ENCODE peak calls at places on chromosome 17, in seven cellular contexts. One of them, this sample, is unnamed.

GRCh38 chr17:7020894-7021664 is 1.8 kb upstream of the BCL6B start:
- DNase-seq in lower lobe of right lung: no peak
- DNase-seq in left ventricle myocardium inferior: no peak
- DNase-seq in ascending aorta: no peak
- DNase-seq in OCI-LY7: no peak
- DNase-seq in astrocyte: no peak
- DNase-seq in cardiac muscle cell: no peak
- DNase-seq in this sample: no peak

GRCh38 chr17:8532021-8532420 is 96.3 kb downstream of the NDEL1 start:
- DNase-seq in lower lobe of right lung: no peak
- DNase-seq in left ventricle myocardium inferior: no peak
- DNase-seq in ascending aorta: no peak
- DNase-seq in OCI-LY7: no peak
- DNase-seq in astrocyte: peak
- DNase-seq in cardiac muscle cell: peak
- DNase-seq in this sample: no peak

GRCh38 chr17:45231481-45232116 is 9.9 kb downstream of the FMNL1 start:
- DNase-seq in lower lobe of right lung: no peak
- DNase-seq in left ventricle myocardium inferior: no peak
- DNase-seq in ascending aorta: no peak
- DNase-seq in OCI-LY7: peak
- DNase-seq in astrocyte: no peak
- DNase-seq in cardiac muscle cell: no peak
- DNase-seq in this sample: no peak

GRCh38 chr17:1495265-1495664 is 2.8 kb upstream of the MYO1C start:
- DNase-seq in lower lobe of right lung: no peak
- DNase-seq in left ventricle myocardium inferior: peak
- DNase-seq in ascending aorta: peak
- DNase-seq in OCI-LY7: no peak
- DNase-seq in astrocyte: peak
- DNase-seq in cardiac muscle cell: no peak
- DNase-seq in this sample: no peak

GRCh38 chr17:9211133-9211765 is 189.9 kb downstream of the NTN1 start:
- DNase-seq in lower lobe of right lung: no peak
- DNase-seq in left ventricle myocardium inferior: no peak
- DNase-seq in ascending aorta: no peak
- DNase-seq in OCI-LY7: no peak
- DNase-seq in astrocyte: no peak
- DNase-seq in cardiac muscle cell: no peak
- DNase-seq in this sample: no peak

GRCh38 chr17:79937981-79938695 is 97.5 kb downstream of the TBC1D16 start:
- DNase-seq in lower lobe of right lung: no peak
- DNase-seq in left ventricle myocardium inferior: no peak
- DNase-seq in ascending aorta: no peak
- DNase-seq in OCI-LY7: no peak
- DNase-seq in astrocyte: no peak
- DNase-seq in cardiac muscle cell: peak
- DNase-seq in this sample: no peak

GRCh38 chr17:67520916-67521772 is 144.1 kb downstream of the PITPNC1 start:
- DNase-seq in lower lobe of right lung: no peak
- DNase-seq in left ventricle myocardium inferior: no peak
- DNase-seq in ascending aorta: no peak
- DNase-seq in OCI-LY7: no peak
- DNase-seq in astrocyte: no peak
- DNase-seq in cardiac muscle cell: no peak
- DNase-seq in this sample: no peak

GRCh38 chr17:37844158-37844976 is 79.8 kb upstream of the TBC1D3K start:
- DNase-seq in lower lobe of right lung: peak
- DNase-seq in left ventricle myocardium inferior: peak
- DNase-seq in ascending aorta: peak
- DNase-seq in OCI-LY7: peak
- DNase-seq in astrocyte: peak
- DNase-seq in cardiac muscle cell: peak
- DNase-seq in this sample: peak

GRCh38 chr17:3890082-3890892 is 2.6 kb downstream of the CAMKK1 start:
- DNase-seq in lower lobe of right lung: peak
- DNase-seq in left ventricle myocardium inferior: peak
- DNase-seq in ascending aorta: peak
- DNase-seq in OCI-LY7: no peak
- DNase-seq in astrocyte: peak
- DNase-seq in cardiac muscle cell: peak
- DNase-seq in this sample: peak

GRCh38 chr17:72376486-72377345 is 255.9 kb downstream of the SOX9 start:
- DNase-seq in lower lobe of right lung: no peak
- DNase-seq in left ventricle myocardium inferior: no peak
- DNase-seq in ascending aorta: no peak
- DNase-seq in OCI-LY7: no peak
- DNase-seq in astrocyte: no peak
- DNase-seq in cardiac muscle cell: no peak
- DNase-seq in this sample: no peak

GRCh38 chr17:27975146-27976011 is 67.1 kb upstream of the NLK start:
- DNase-seq in lower lobe of right lung: no peak
- DNase-seq in left ventricle myocardium inferior: no peak
- DNase-seq in ascending aorta: no peak
- DNase-seq in OCI-LY7: no peak
- DNase-seq in astrocyte: peak
- DNase-seq in cardiac muscle cell: peak
- DNase-seq in this sample: no peak

GRCh38 chr17:63649813-63650212 is 27.6 kb downstream of the MAP3K3 start:
- DNase-seq in lower lobe of right lung: no peak
- DNase-seq in left ventricle myocardium inferior: no peak
- DNase-seq in ascending aorta: no peak
- DNase-seq in OCI-LY7: no peak
- DNase-seq in astrocyte: no peak
- DNase-seq in cardiac muscle cell: no peak
- DNase-seq in this sample: no peak

GRCh38 chr17:62692721-62693431 is 65.4 kb downstream of the MRC2 start:
- DNase-seq in lower lobe of right lung: peak
- DNase-seq in left ventricle myocardium inferior: no peak
- DNase-seq in ascending aorta: no peak
- DNase-seq in OCI-LY7: no peak
- DNase-seq in astrocyte: no peak
- DNase-seq in cardiac muscle cell: peak
- DNase-seq in this sample: no peak

GRCh38 chr17:81126281-81127132 is 38.8 kb upstream of the PVALEF start:
- DNase-seq in lower lobe of right lung: no peak
- DNase-seq in left ventricle myocardium inferior: no peak
- DNase-seq in ascending aorta: no peak
- DNase-seq in OCI-LY7: no peak
- DNase-seq in astrocyte: no peak
- DNase-seq in cardiac muscle cell: no peak
- DNase-seq in this sample: peak

GRCh38 chr17:80396680-80397387 is 18.1 kb upstream of the ENDOV start:
- DNase-seq in lower lobe of right lung: no peak
- DNase-seq in left ventricle myocardium inferior: no peak
- DNase-seq in ascending aorta: no peak
- DNase-seq in OCI-LY7: no peak
- DNase-seq in astrocyte: no peak
- DNase-seq in cardiac muscle cell: no peak
- DNase-seq in this sample: no peak

GRCh38 chr17:8965394-8966168 is at the start of gene PIK3R5:
- DNase-seq in lower lobe of right lung: peak
- DNase-seq in left ventricle myocardium inferior: peak
- DNase-seq in ascending aorta: no peak
- DNase-seq in OCI-LY7: peak
- DNase-seq in astrocyte: no peak
- DNase-seq in cardiac muscle cell: no peak
- DNase-seq in this sample: no peak

GRCh38 chr17:1000597-1001490 is 3.9 kb downstream of the TIMM22 start:
- DNase-seq in lower lobe of right lung: no peak
- DNase-seq in left ventricle myocardium inferior: peak
- DNase-seq in ascending aorta: peak
- DNase-seq in OCI-LY7: no peak
- DNase-seq in astrocyte: peak
- DNase-seq in cardiac muscle cell: peak
- DNase-seq in this sample: no peak

GRCh38 chr17:9860851-9861250 is 35.1 kb downstream of the GLP2R start:
- DNase-seq in lower lobe of right lung: no peak
- DNase-seq in left ventricle myocardium inferior: no peak
- DNase-seq in ascending aorta: no peak
- DNase-seq in OCI-LY7: no peak
- DNase-seq in astrocyte: no peak
- DNase-seq in cardiac muscle cell: no peak
- DNase-seq in this sample: no peak

GRCh38 chr17:1227917-1228751 is 42.1 kb upstream of the BHLHA9 start:
- DNase-seq in lower lobe of right lung: peak
- DNase-seq in left ventricle myocardium inferior: peak
- DNase-seq in ascending aorta: no peak
- DNase-seq in OCI-LY7: peak
- DNase-seq in astrocyte: no peak
- DNase-seq in cardiac muscle cell: peak
- DNase-seq in this sample: no peak

GRCh38 chr17:75676461-75676860 is 9.3 kb downstream of the SAP30BP start:
- DNase-seq in lower lobe of right lung: no peak
- DNase-seq in left ventricle myocardium inferior: no peak
- DNase-seq in ascending aorta: no peak
- DNase-seq in OCI-LY7: no peak
- DNase-seq in astrocyte: no peak
- DNase-seq in cardiac muscle cell: no peak
- DNase-seq in this sample: no peak
- H3K27ac ChIP-seq in lower lobe of right lung: no peak
- H3K27ac ChIP-seq in left ventricle myocardium inferior: no peak
- H3K27ac ChIP-seq in ascending aorta: no peak
- H3K27ac ChIP-seq in OCI-LY7: no peak
- H3K27ac ChIP-seq in astrocyte: no peak
- H3K27ac ChIP-seq in cardiac muscle cell: no peak
- H3K27ac ChIP-seq in this sample: no peak

GRCh38 chr17:77054926-77055325 is 85.8 kb upstream of the SEC14L1 start:
- DNase-seq in lower lobe of right lung: no peak
- DNase-seq in left ventricle myocardium inferior: no peak
- DNase-seq in ascending aorta: no peak
- DNase-seq in OCI-LY7: no peak
- DNase-seq in astrocyte: no peak
- DNase-seq in cardiac muscle cell: no peak
- DNase-seq in this sample: no peak
- H3K27ac ChIP-seq in lower lobe of right lung: no peak
- H3K27ac ChIP-seq in left ventricle myocardium inferior: no peak
- H3K27ac ChIP-seq in ascending aorta: no peak
- H3K27ac ChIP-seq in OCI-LY7: no peak
- H3K27ac ChIP-seq in astrocyte: no peak
- H3K27ac ChIP-seq in cardiac muscle cell: no peak
- H3K27ac ChIP-seq in this sample: no peak

DNA sequence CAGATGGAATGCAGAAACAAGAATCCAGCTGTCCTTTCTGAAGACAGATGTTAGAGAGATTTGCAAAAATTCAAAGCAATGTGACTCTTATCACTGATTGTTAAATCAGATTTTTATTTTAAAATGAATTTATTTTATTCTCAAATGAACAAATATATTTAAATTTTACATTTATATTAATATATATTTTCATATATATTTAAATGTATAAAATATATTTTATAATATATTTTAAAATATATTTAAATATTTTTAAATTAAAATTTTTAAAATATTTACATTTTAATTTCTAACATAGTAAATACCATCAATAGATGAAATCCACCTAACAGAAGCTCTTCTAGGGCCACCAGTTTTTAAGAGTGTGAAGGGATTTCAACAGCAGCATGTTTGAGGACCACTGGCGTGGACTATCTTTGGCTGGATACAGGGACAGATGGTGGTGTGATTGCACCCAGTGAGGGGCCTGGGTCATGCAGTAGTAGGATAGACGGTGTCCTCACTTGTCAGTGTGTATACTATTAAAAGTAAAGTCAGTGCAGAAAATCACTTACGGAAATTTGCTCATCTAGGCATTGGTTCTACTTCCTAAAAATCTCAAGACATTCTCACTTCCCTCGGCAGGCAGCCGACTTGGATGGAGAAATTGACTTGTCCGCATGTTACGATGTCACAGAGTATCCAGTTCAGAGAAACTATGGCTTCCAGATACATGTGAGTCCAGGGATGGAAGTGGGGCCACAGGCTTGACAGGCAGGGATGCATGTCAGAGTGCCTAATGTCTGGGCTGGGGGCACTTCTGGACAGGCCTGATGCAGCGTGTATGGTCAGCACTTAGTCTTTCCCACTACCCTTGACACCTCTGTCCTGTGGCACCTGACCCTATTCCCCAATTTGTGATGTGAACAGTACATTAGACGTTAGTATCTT is 56.3 kb downstream of the PLD6 start:
- DNase-seq in lower lobe of right lung: no peak
- DNase-seq in left ventricle myocardium inferior: no peak
- DNase-seq in ascending aorta: no peak
- DNase-seq in OCI-LY7: no peak
- DNase-seq in astrocyte: no peak
- DNase-seq in cardiac muscle cell: no peak
- DNase-seq in this sample: no peak
- H3K27ac ChIP-seq in lower lobe of right lung: peak
- H3K27ac ChIP-seq in left ventricle myocardium inferior: peak
- H3K27ac ChIP-seq in ascending aorta: peak
- H3K27ac ChIP-seq in OCI-LY7: no peak
- H3K27ac ChIP-seq in astrocyte: peak
- H3K27ac ChIP-seq in cardiac muscle cell: no peak
- H3K27ac ChIP-seq in this sample: no peak

GRCh38 chr17:41335747-41336146 is 14.9 kb downstream of the KRT33A start:
- DNase-seq in lower lobe of right lung: no peak
- DNase-seq in left ventricle myocardium inferior: no peak
- DNase-seq in ascending aorta: no peak
- DNase-seq in OCI-LY7: no peak
- DNase-seq in astrocyte: no peak
- DNase-seq in cardiac muscle cell: no peak
- DNase-seq in this sample: no peak

GRCh38 chr17:41340934-41341861 is 9.4 kb downstream of the KRT33A start:
- DNase-seq in lower lobe of right lung: no peak
- DNase-seq in left ventricle myocardium inferior: no peak
- DNase-seq in ascending aorta: no peak
- DNase-seq in OCI-LY7: no peak
- DNase-seq in astrocyte: no peak
- DNase-seq in cardiac muscle cell: no peak
- DNase-seq in this sample: no peak

GRCh38 chr17:41340496-41340895 is 10.1 kb downstream of the KRT33A start:
- DNase-seq in lower lobe of right lung: no peak
- DNase-seq in left ventricle myocardium inferior: no peak
- DNase-seq in ascending aorta: no peak
- DNase-seq in OCI-LY7: no peak
- DNase-seq in astrocyte: no peak
- DNase-seq in cardiac muscle cell: no peak
- DNase-seq in this sample: no peak

GRCh38 chr17:41339571-41340169 is 11.0 kb downstream of the KRT33A start:
- DNase-seq in lower lobe of right lung: no peak
- DNase-seq in left ventricle myocardium inferior: no peak
- DNase-seq in ascending aorta: no peak
- DNase-seq in OCI-LY7: no peak
- DNase-seq in astrocyte: no peak
- DNase-seq in cardiac muscle cell: no peak
- DNase-seq in this sample: no peak

GRCh38 chr17:41338961-41339485 is 11.6 kb downstream of the KRT33A start:
- DNase-seq in lower lobe of right lung: no peak
- DNase-seq in left ventricle myocardium inferior: no peak
- DNase-seq in ascending aorta: no peak
- DNase-seq in OCI-LY7: no peak
- DNase-seq in astrocyte: no peak
- DNase-seq in cardiac muscle cell: no peak
- DNase-seq in this sample: no peak
- H3K27ac ChIP-seq in lower lobe of right lung: peak
- H3K27ac ChIP-seq in left ventricle myocardium inferior: no peak
- H3K27ac ChIP-seq in ascending aorta: no peak
- H3K27ac ChIP-seq in OCI-LY7: no peak
- H3K27ac ChIP-seq in astrocyte: no peak
- H3K27ac ChIP-seq in cardiac muscle cell: no peak
- H3K27ac ChIP-seq in this sample: no peak

This sample was measured in substantia nigra.